ENCODE peak calls at places on chromosomes 7 and 10, in four cellular contexts. P is HFF-Myc, H is fibroblast of pulmonary artery, F is colonic mucosa. D is an unnamed sample.

GRCh38 chr10:26488344-26488743 is 50.2 kb downstream of the APBB1IP start:
- DNase-seq in F (no peak), P (no peak), H (peak; percentile 10), D (no peak)

GRCh38 chr10:84654671-84655070 is 326.3 kb downstream of the CCSER2 start:
- DNase-seq in H (no peak), F (no peak), P (no peak), D (no peak)

GRCh38 chr10:25206693-25207414 is 32.1 kb downstream of the GPR158 start:
- DNase-seq in F (no peak), H (no peak), P (no peak), D (no peak)

GRCh38 chr7:7895754-7896153 is 72.8 kb upstream of the GLCCI1 start:
- DNase-seq in F (no peak), H (no peak), P (no peak), D (no peak)

GRCh38 chr7:27516415-27516814 is 146.3 kb downstream of the HIBADH start:
- DNase-seq in H (no peak), F (no peak), P (no peak), D (no peak)

GRCh38 chr7:47938574-47939165 is 9.6 kb downstream of the PKD1L1 start:
- DNase-seq in F (no peak), P (no peak), H (no peak), D (no peak)

GRCh38 chr7:12913002-12913401 is 225.6 kb downstream of the ARL4A start:
- DNase-seq in P (no peak), F (no peak), H (no peak), D (no peak)

GRCh38 chr10:80416401-80417098 is 8.2 kb downstream of the PRXL2A start:
- DNase-seq in F (no peak), P (no peak), H (peak; percentile 90), D (peak; percentile 49)

GRCh38 chr10:33822774-33823173 is 488.3 kb upstream of the NRP1 start:
- DNase-seq in H (peak; percentile 45), F (no peak), P (no peak), D (no peak)

GRCh38 chr7:158430308-158431034 is 157.2 kb downstream of the PTPRN2 start:
- DNase-seq in F (no peak), H (no peak), P (no peak), D (no peak)

GRCh38 chr7:132709971-132710567 is 133.8 kb upstream of the PLXNA4 start:
- DNase-seq in H (peak; percentile 66), F (no peak), P (peak; percentile 10), D (peak; percentile 6)

GRCh38 chr10:77504870-77505257 is 132.7 kb downstream of the KCNMA1 start:
- DNase-seq in F (no peak), P (no peak), H (no peak), D (no peak)

GRCh38 chr10:69329721-69330178 is 51.5 kb downstream of the HK1 start:
- DNase-seq in P (no peak), H (no peak), F (no peak), D (no peak)

GRCh38 chr7:116552616-116553015 is 27.8 kb downstream of the CAV1 start:
- DNase-seq in F (no peak), P (no peak), H (no peak), D (no peak)

GRCh38 chr10:73644015-73644743 is 2.9 kb upstream of the MYOZ1 start:
- DNase-seq in F (peak; percentile 59), P (no peak), H (peak; percentile 81), D (peak; percentile 66)

GRCh38 chr10:62443866-62444265 is 69.7 kb downstream of the ZNF365 start:
- DNase-seq in F (no peak), P (no peak), H (peak; percentile 72), D (no peak)

GRCh38 chr10:122051609-122052385 is 62.8 kb downstream of the TACC2 start:
- DNase-seq in H (peak; percentile 81), P (peak; percentile 81), F (peak; percentile 72), D (no peak)

GRCh38 chr10:4073912-4074311 is 288.9 kb upstream of the KLF6 start:
- DNase-seq in H (peak; percentile 83), F (no peak), P (peak; percentile 31), D (no peak)

GRCh38 chr10:129941199-129942018 is 22.7 kb downstream of the EBF3 start:
- DNase-seq in F (no peak), P (no peak), H (no peak), D (no peak)

GRCh38 chr10:137031-137430 is 1.8 kb downstream of the ZMYND11 start:
- DNase-seq in F (no peak), H (peak; percentile 23), P (no peak), D (no peak)

GRCh38 chr7:76338298-76339084 is 20.3 kb downstream of the YWHAG start:
- DNase-seq in F (no peak), P (no peak), H (no peak), D (no peak)

GRCh38 chr7:72317335-72317734 is 94.8 kb downstream of the CALN1 start:
- DNase-seq in F (no peak), H (no peak), P (no peak), D (no peak)

GRCh38 chr7:139728203-139728602 is 49.6 kb downstream of the HIPK2 start:
- DNase-seq in H (no peak), P (no peak), F (no peak), D (no peak)

GRCh38 chr7:139725077-139725476 is 52.7 kb downstream of the HIPK2 start:
- DNase-seq in P (peak; percentile 16), F (no peak), H (peak; percentile 78), D (peak; percentile 76)

GRCh38 chr7:139727151-139727705 is 50.6 kb downstream of the HIPK2 start:
- DNase-seq in H (peak; percentile 61), F (no peak), P (no peak), D (peak; percentile 22)

GRCh38 chr7:139726485-139726869 is 51.3 kb downstream of the HIPK2 start:
- DNase-seq in P (no peak), F (no peak), H (no peak), D (no peak)

GRCh38 chr7:139725843-139726484 is 51.8 kb downstream of the HIPK2 start:
- DNase-seq in H (no peak), F (no peak), P (no peak), D (no peak)
- H3K4me3 ChIP-seq in H (no peak overlapping the region), F (no peak overlapping the region), P (no peak overlapping the region), D (no peak overlapping the region)

GRCh38 chr7:22588396-22588795 is 88.4 kb upstream of the STEAP1B start:
- DNase-seq in H (peak; percentile 41), F (no peak), P (no peak), D (no peak)

GRCh38 chr7:22586101-22586805 is 86.3 kb upstream of the STEAP1B start:
- DNase-seq in P (no peak), H (no peak), F (no peak), D (no peak)

GRCh38 chr7:22586806-22587180 is 86.8 kb upstream of the STEAP1B start:
- DNase-seq in H (peak; percentile 81), F (no peak), P (no peak), D (no peak)

GRCh38 chr7:22589641-22590141 is 89.7 kb upstream of the STEAP1B start:
- DNase-seq in H (peak; percentile 97), P (no peak), F (no peak), D (peak; percentile 88)

GRCh38 chr7:22587322-22587721 is 87.3 kb upstream of the STEAP1B start:
- DNase-seq in F (no peak), H (peak; percentile 64), P (no peak), D (no peak)
- TF ChIP-seq CTCF in F (no peak), H (no peak), P (no peak), D (no peak)

GRCh38 chr10:87658858-87659555 is 671 bp upstream of the PAPSS2 start:
- DNase-seq in F (no peak), P (no peak), H (no peak), D (no peak)
- H3K4me3 ChIP-seq in F (peak overlapping the region; percentile 86), P (peak overlapping the region; percentile 92), H (peak overlapping the region; percentile 98), D (peak overlapping the region; percentile 89)

GRCh38 chr7:87926581-87927461 is 7.2 kb upstream of the ADAM22 start:
- DNase-seq in P (no peak), H (peak; percentile 20), F (peak; percentile 42), D (peak; percentile 97)
- TF ChIP-seq CTCF in P (no peak), H (no peak), F (no peak), D (no peak)

GRCh38 chr10:133411523-133412380 is 12.7 kb downstream of the SPRN start:
- DNase-seq in P (no peak), F (no peak), H (no peak), D (no peak)
- H3K4me3 ChIP-seq in P (no peak overlapping the region), F (no peak overlapping the region), H (no peak overlapping the region), D (no peak overlapping the region)

D was measured in astrocyte of the cerebellum.